ENCODE peak calls at places on chromosomes 12 and 14, in eight cellular contexts. V, S, K, J, H, T, G and Q are unnamed samples.
A peak's percentile ranks its signal among the peaks of the same experiment; 100 is the strongest.

GRCh38 chr14:96940009-96940408 is 142.8 kb downstream of the VRK1 start:
- DNase-seq in H (no peak), T (peak; percentile 82), G (no peak), S (no peak), K (no peak), J (peak; percentile 1), V (no peak), Q (no peak)

GRCh38 chr12:102871014-102871413 is 46.0 kb downstream of the PAH start:
- DNase-seq in K (no peak), H (no peak), G (no peak), J (no peak), S (no peak), V (no peak), T (peak; percentile 25), Q (no peak)

GRCh38 chr14:62592877-62593276 is 452.4 kb downstream of the KCNH5 start:
- DNase-seq in V (no peak), K (no peak), H (no peak), T (no peak), G (no peak), S (no peak), J (peak; percentile 0), Q (no peak)

GRCh38 chr12:57889541-57889989 is 43.0 kb upstream of the CTDSP2 start:
- DNase-seq in H (peak; percentile 87), T (peak; percentile 71), V (peak; percentile 82), G (no peak), S (peak; percentile 92), K (no peak), J (peak; percentile 62), Q (no peak)

GRCh38 chr12:113781415-113782198 is 184.5 kb downstream of the RBM19 start:
- DNase-seq in S (no peak), T (no peak), J (no peak), K (no peak), G (no peak), V (no peak), H (no peak), Q (no peak)

GRCh38 chr12:71955946-71956345 is 17.3 kb downstream of the TPH2 start:
- DNase-seq in V (no peak), H (no peak), S (no peak), K (no peak), G (no peak), J (peak; percentile 87), T (no peak), Q (no peak)

GRCh38 chr12:124720019-124720686 is 143.5 kb downstream of the SCARB1 start:
- DNase-seq in S (no peak), K (no peak), J (peak; percentile 65), V (no peak), T (no peak), H (no peak), G (no peak), Q (no peak)

GRCh38 chr12:116459921-116460666 is 99.1 kb upstream of the MAP1LC3B2 start:
- DNase-seq in H (no peak), T (no peak), V (no peak), G (no peak), J (no peak), S (no peak), K (no peak), Q (no peak)

GRCh38 chr12:62267490-62267889 is 7.3 kb downstream of the USP15 start:
- DNase-seq in J (no peak), H (no peak), T (no peak), S (no peak), G (no peak), V (no peak), K (no peak), Q (no peak)

GRCh38 chr12:40058721-40059190 is 47.1 kb downstream of the SLC2A13 start:
- DNase-seq in H (no peak), S (no peak), K (no peak), G (no peak), T (no peak), J (peak; percentile 19), V (no peak), Q (no peak)

GRCh38 chr14:32330356-32331226 is 1.5 kb downstream of the AKAP6 start:
- DNase-seq in T (no peak), S (no peak), K (no peak), H (no peak), J (no peak), V (no peak), G (no peak), Q (no peak)

GRCh38 chr12:114664661-114665320 is 19.2 kb downstream of the TBX3 start:
- DNase-seq in K (no peak), S (no peak), T (peak; percentile 80), G (no peak), J (no peak), H (no peak), V (no peak), Q (no peak)

GRCh38 chr14:26851793-26852192 is 254.0 kb upstream of the NOVA1 start:
- DNase-seq in G (no peak), V (no peak), T (no peak), K (no peak), J (no peak), S (no peak), H (no peak), Q (no peak)

GRCh38 chr12:68113644-68114043 is 45.9 kb downstream of the IFNG start:
- DNase-seq in J (no peak), G (peak; percentile 70), H (no peak), V (no peak), T (peak; percentile 89), K (no peak), S (no peak), Q (no peak)

GRCh38 chr14:61226015-61226654 is 55.0 kb downstream of the TMEM30B start:
- DNase-seq in H (no peak), T (no peak), K (no peak), S (no peak), J (no peak), V (no peak), G (peak; percentile 36), Q (no peak)

GRCh38 chr12:12899530-12900380 is 8.4 kb downstream of the GPRC5A start:
- DNase-seq in V (no peak), J (peak; percentile 61), T (no peak), G (peak; percentile 42), K (no peak), H (no peak), S (peak; percentile 81), Q (no peak)

GRCh38 chr14:33948143-33948962 is 2.5 kb downstream of the EGLN3 start:
- DNase-seq in V (no peak), G (no peak), J (no peak), T (peak; percentile 17), S (no peak), K (no peak), H (no peak), Q (no peak)

GRCh38 chr12:116924558-116925453 is 14.1 kb downstream of the FBXW8 start:
- DNase-seq in V (no peak), K (no peak), T (peak; percentile 73), H (no peak), S (no peak), G (peak; percentile 97), J (peak; percentile 72), Q (peak; percentile 83)

GRCh38 chr12:111361717-111362576 is 6.9 kb downstream of the PHETA1 start:
- DNase-seq in J (no peak), V (no peak), H (no peak), S (no peak), T (no peak), G (no peak), K (peak; percentile 85), Q (no peak)

GRCh38 chr14:90507428-90507827 is 110.6 kb downstream of the CALM1 start:
- DNase-seq in T (no peak), V (no peak), K (no peak), S (no peak), G (no peak), J (no peak), H (peak; percentile 21), Q (no peak)

DNA sequence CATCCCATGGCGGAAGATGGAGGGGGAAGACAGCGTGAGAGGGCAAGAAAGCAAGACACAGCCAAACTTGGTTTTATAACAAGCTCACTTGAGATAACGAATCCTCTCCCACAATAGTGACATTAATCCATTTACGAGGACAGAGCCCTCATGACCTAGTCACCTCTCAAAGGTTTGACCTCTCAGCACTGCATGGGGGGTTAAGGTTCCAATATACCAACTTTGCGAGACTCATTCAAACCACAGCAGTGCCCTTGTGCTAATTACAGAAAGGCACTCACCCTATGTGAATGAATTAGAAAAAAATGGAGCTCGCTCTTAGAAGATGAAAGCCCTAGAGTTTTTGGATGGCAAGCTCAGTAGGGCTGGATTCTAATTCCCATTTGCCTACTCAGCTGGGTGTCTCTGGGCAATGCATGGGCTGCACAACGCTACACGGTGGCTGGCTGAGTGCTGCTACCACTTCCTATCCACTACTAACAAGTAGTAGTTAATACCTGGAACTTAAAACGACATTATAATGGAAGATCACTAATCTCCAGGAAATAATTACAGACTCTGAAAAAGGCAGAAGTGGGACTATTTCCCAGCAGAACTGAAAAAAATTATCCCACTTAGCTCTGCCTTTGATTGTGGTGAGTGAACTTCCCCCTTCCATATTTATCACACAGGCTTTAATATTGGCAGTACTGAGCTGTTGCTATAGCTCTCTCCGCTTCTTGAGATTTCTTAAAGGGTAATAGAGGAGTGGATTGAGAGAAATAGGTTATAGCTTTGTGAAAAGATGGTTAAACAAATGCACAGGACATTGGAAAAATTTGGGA is 27.5 kb downstream of the TESPA1 start:
- DNase-seq in S (no peak), G (no peak), J (no peak), T (no peak), V (no peak), K (no peak), H (no peak), Q (no peak)
- H3K36me3 ChIP-seq in S (no peaks in the 10 kb centered on the region), G (peaks cover 62% of the 10 kb centered on the region), J (no peaks in the 10 kb centered on the region), T (no peaks in the 10 kb centered on the region), V (no peaks in the 10 kb centered on the region), K (no peaks in the 10 kb centered on the region), H (no peaks in the 10 kb centered on the region), Q (peaks cover 61% of the 10 kb centered on the region)

GRCh38 chr14:75119056-75119455 is 7.8 kb downstream of the NEK9 start:
- DNase-seq in T (no peak), H (no peak), K (no peak), S (no peak), G (no peak), J (no peak), V (no peak), Q (no peak)

GRCh38 chr14:75113932-75114539 is 12.8 kb downstream of the NEK9 start:
- DNase-seq in J (no peak), H (no peak), K (no peak), S (no peak), G (peak; percentile 64), V (no peak), T (no peak), Q (no peak)
- H3K36me3 ChIP-seq in J (peaks cover 20% of the 10 kb centered on the region), H (peaks cover 40% of the 10 kb centered on the region), K (peaks cover 66% of the 10 kb centered on the region), S (peaks cover 85% of the 10 kb centered on the region), G (peaks cover 80% of the 10 kb centered on the region), V (peaks cover 12% of the 10 kb centered on the region), T (peaks cover 74% of the 10 kb centered on the region), Q (peaks cover 66% of the 10 kb centered on the region)

GRCh38 chr12:121438207-121438606 is 38.3 kb downstream of the RNF34 start:
- DNase-seq in J (no peak), K (no peak), T (no peak), G (no peak), H (no peak), S (no peak), V (no peak), Q (no peak)
- H3K36me3 ChIP-seq in J (peaks cover 50% of the 10 kb centered on the region), K (peaks cover 47% of the 10 kb centered on the region), T (peaks cover 89% of the 10 kb centered on the region), G (peaks cover 62% of the 10 kb centered on the region), H (no peaks in the 10 kb centered on the region), S (peaks cover 54% of the 10 kb centered on the region), V (no peaks in the 10 kb centered on the region), Q (peaks cover 41% of the 10 kb centered on the region)

DNA sequence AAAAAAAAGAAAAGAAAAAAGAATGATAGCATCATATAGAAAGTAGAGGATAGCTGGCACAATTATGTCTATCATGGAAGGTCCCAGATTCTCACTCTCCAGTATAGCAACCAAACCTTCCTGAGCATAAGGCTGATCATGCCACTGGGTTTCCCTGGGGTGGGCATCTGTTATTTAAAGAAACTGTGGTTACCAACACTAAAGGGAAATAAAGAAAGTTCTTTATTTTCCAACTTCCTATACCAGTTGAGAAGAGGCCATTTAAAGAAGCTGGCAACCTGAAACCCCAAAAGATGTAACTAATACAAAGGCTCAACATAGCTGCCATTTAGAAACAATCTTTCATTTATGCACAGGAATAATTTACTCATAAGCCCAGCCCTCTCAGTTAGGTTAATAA is 3.1 kb downstream of the BCAT1 start:
- DNase-seq in K (no peak), G (no peak), V (no peak), H (no peak), T (no peak), J (no peak), S (no peak), Q (no peak)
- H3K36me3 ChIP-seq in K (no peaks in the 10 kb centered on the region), G (no peaks in the 10 kb centered on the region), V (no peaks in the 10 kb centered on the region), H (no peaks in the 10 kb centered on the region), T (peaks cover 20% of the 10 kb centered on the region), J (peaks cover 37% of the 10 kb centered on the region), S (no peaks in the 10 kb centered on the region), Q (no peaks in the 10 kb centered on the region)